ENCODE peak calls at places on chromosomes 16 and 17, in ten cellular contexts. K is choroid plexus epithelial cell, R is epithelial cell of esophagus, J is transverse colon, T is cardiac muscle cell, Y is AG10803, P is AG04449, L is esophagus squamous epithelium, D is thyroid gland, Q is mammary epithelial cell. A is an unnamed sample.

GRCh38 chr17:74558882-74559519 is 8.3 kb downstream of the CD300H start:
- DNase-seq in J (no peak), K (no peak), R (no peak), L (no peak), Q (no peak), D (no peak), Y (no peak), P (no peak), T (no peak), A (no peak)

GRCh38 chr17:34572483-34572882 is 6.9 kb upstream of the TMEM132E start:
- DNase-seq in K (no peak), D (no peak), T (no peak), P (no peak), R (no peak), Y (no peak), Q (no peak), L (no peak), J (no peak), A (no peak)

GRCh38 chr16:6616746-6617145 is 715.9 kb upstream of the RBFOX1 start:
- DNase-seq in P (no peak), L (no peak), K (no peak), Q (no peak), J (peak), Y (no peak), R (no peak), T (no peak), D (no peak), A (no peak)

GRCh38 chr17:42403150-42403549 is 14.9 kb upstream of the STAT3 start:
- DNase-seq in T (no peak), Y (no peak), J (peak), Q (no peak), D (no peak), L (no peak), R (no peak), P (no peak), K (no peak), A (no peak)

GRCh38 chr17:14321476-14321949 is 20.6 kb downstream of the HS3ST3B1 start:
- DNase-seq in J (no peak), K (peak), R (no peak), Y (no peak), Q (no peak), D (no peak), T (no peak), P (no peak), L (no peak), A (no peak)

GRCh38 chr16:2289282-2289681 is 21.4 kb upstream of the RNPS1 start:
- DNase-seq in T (no peak), P (no peak), K (no peak), L (no peak), D (no peak), R (no peak), Q (no peak), Y (no peak), J (no peak), A (no peak)

GRCh38 chr16:67068212-67068753 is 39.3 kb downstream of the CBFB start:
- DNase-seq in D (no peak), T (no peak), R (peak), P (no peak), J (no peak), Y (no peak), L (no peak), K (peak), Q (no peak), A (peak)

GRCh38 chr16:66091462-66091861 is 275.0 kb upstream of the CDH5 start:
- DNase-seq in Q (no peak), D (no peak), Y (peak), T (peak), P (no peak), K (peak), L (no peak), J (no peak), R (no peak), A (peak)

GRCh38 chr16:62036101-62036806 is at the start of gene CDH8:
- DNase-seq in R (peak), Y (peak), D (no peak), K (no peak), P (no peak), L (no peak), T (no peak), J (no peak), Q (peak), A (no peak)

GRCh38 chr17:42702446-42702845 is 20.1 kb downstream of the CNTNAP1 start:
- DNase-seq in P (no peak), R (no peak), K (no peak), Y (no peak), J (no peak), Q (no peak), L (no peak), D (no peak), T (no peak), A (no peak)

GRCh38 chr17:48873212-48873611 is 19.4 kb upstream of the ATP5MC1 start:
- DNase-seq in D (no peak), T (no peak), Y (no peak), P (no peak), L (no peak), R (no peak), K (no peak), J (peak), Q (no peak), A (no peak)

GRCh38 chr17:48738424-48738802 is 9.9 kb upstream of the HOXB13 start:
- DNase-seq in D (no peak), K (no peak), R (no peak), T (no peak), P (no peak), Q (no peak), L (no peak), J (no peak), Y (no peak), A (no peak)

GRCh38 chr16:9040766-9041430 is 50.5 kb upstream of the HAPSTR1 start:
- DNase-seq in R (peak), P (no peak), Y (no peak), Q (no peak), D (no peak), J (no peak), L (no peak), T (no peak), K (no peak), A (no peak)

GRCh38 chr17:81422776-81423697 is 27.8 kb downstream of the BAHCC1 start:
- DNase-seq in Y (peak), K (peak), P (peak), T (peak), Q (peak), J (peak), D (peak), R (peak), L (no peak), A (peak)

GRCh38 chr17:50636804-50637195 is 2.1 kb downstream of the ABCC3 start:
- DNase-seq in L (no peak), Y (no peak), T (no peak), K (no peak), J (no peak), R (no peak), D (no peak), Q (no peak), P (no peak), A (no peak)

GRCh38 chr17:79845601-79845949 is 6.3 kb upstream of the CBX4 start:
- DNase-seq in P (no peak), Q (no peak), R (no peak), K (no peak), D (no peak), Y (peak), T (peak), L (no peak), J (peak), A (no peak)

GRCh38 chr16:64705443-64705842 is 416.4 kb downstream of the CDH11 start:
- DNase-seq in R (no peak), J (no peak), K (no peak), L (no peak), P (peak), Q (no peak), Y (peak), D (no peak), T (no peak), A (no peak)

GRCh38 chr17:35460354-35460851 is 11.8 kb upstream of the SLFN13 start:
- DNase-seq in J (peak), Q (peak), R (peak), Y (no peak), T (no peak), K (no peak), P (no peak), D (peak), L (no peak), A (no peak)

GRCh38 chr16:85448557-85449194 is 164.4 kb upstream of the GSE1 start:
- DNase-seq in Y (no peak), K (no peak), P (no peak), L (no peak), J (peak), R (no peak), T (no peak), D (no peak), Q (no peak), A (peak)

GRCh38 chr16:25005445-25006306 is 9.5 kb downstream of the ARHGAP17 start:
- DNase-seq in L (no peak), K (peak), P (no peak), Y (peak), Q (no peak), J (no peak), D (no peak), R (peak), T (no peak), A (peak)

GRCh38 chr17:39579318-39580081 is 28.2 kb downstream of the NEUROD2 start:
- DNase-seq in Q (no peak), L (no peak), T (no peak), K (no peak), P (no peak), Y (no peak), R (no peak), J (no peak), D (no peak), A (no peak)

GRCh38 chr17:67549787-67550186 is 167.9 kb upstream of the NOL11 start:
- DNase-seq in D (no peak), P (no peak), Q (no peak), R (no peak), L (no peak), Y (no peak), K (no peak), T (no peak), J (no peak), A (no peak)

GRCh38 chr16:52123842-52124241 is 423.1 kb downstream of the TOX3 start:
- DNase-seq in Y (no peak), R (no peak), J (no peak), L (no peak), D (no peak), P (no peak), K (no peak), T (no peak), Q (no peak), A (no peak)

GRCh38 chr16:17578921-17579876 is 108.4 kb upstream of the XYLT1 start:
- DNase-seq in J (peak), Q (peak), D (peak), L (no peak), P (peak), K (peak), T (peak), Y (peak), R (peak), A (peak)

GRCh38 chr17:42553161-42553818 is 567 bp downstream of the HSD17B1 start:
- DNase-seq in Y (peak), T (peak), R (peak), Q (peak), D (no peak), L (no peak), J (no peak), P (no peak), K (no peak), A (peak)

GRCh38 chr17:63774141-63774981 is at the start of gene DDX42:
- DNase-seq in J (peak), K (peak), Q (no peak), Y (peak), T (peak), R (peak), L (peak), D (peak), P (no peak), A (peak)

GRCh38 chr17:9169116-9169515 is 147.8 kb downstream of the NTN1 start:
- DNase-seq in P (no peak), R (peak), Q (peak), J (no peak), D (no peak), K (no peak), L (no peak), Y (no peak), T (no peak), A (no peak)

GRCh38 chr16:72093448-72094265 is at the start of the genes DHX38 and TXNL4B:
- DNase-seq in D (peak), J (peak), Y (peak), P (peak), T (peak), K (peak), L (peak), Q (peak), R (peak), A (peak)

GRCh38 chr16:726438-727290 is at the start of the genes CCDC78 and HAGHL:
- DNase-seq in L (no peak), D (peak), Q (no peak), R (peak), Y (peak), J (peak), P (no peak), T (peak), K (peak), A (peak)

GRCh38 chr17:40993856-40994255 is at the start of gene KRTAP3-3:
- DNase-seq in P (no peak), K (no peak), R (no peak), Q (no peak), L (no peak), T (no peak), Y (no peak), D (no peak), J (no peak), A (no peak)

GRCh38 chr16:10356870-10357842 is 28.7 kb upstream of the ATF7IP2 start:
- DNase-seq in Y (no peak), Q (no peak), T (peak), D (no peak), P (no peak), R (no peak), J (no peak), K (no peak), L (no peak), A (no peak)

GRCh38 chr16:10367616-10368188 is 18.2 kb upstream of the ATF7IP2 start:
- DNase-seq in L (no peak), P (no peak), T (no peak), D (no peak), K (no peak), Y (no peak), R (no peak), J (no peak), Q (no peak), A (no peak)

DNA sequence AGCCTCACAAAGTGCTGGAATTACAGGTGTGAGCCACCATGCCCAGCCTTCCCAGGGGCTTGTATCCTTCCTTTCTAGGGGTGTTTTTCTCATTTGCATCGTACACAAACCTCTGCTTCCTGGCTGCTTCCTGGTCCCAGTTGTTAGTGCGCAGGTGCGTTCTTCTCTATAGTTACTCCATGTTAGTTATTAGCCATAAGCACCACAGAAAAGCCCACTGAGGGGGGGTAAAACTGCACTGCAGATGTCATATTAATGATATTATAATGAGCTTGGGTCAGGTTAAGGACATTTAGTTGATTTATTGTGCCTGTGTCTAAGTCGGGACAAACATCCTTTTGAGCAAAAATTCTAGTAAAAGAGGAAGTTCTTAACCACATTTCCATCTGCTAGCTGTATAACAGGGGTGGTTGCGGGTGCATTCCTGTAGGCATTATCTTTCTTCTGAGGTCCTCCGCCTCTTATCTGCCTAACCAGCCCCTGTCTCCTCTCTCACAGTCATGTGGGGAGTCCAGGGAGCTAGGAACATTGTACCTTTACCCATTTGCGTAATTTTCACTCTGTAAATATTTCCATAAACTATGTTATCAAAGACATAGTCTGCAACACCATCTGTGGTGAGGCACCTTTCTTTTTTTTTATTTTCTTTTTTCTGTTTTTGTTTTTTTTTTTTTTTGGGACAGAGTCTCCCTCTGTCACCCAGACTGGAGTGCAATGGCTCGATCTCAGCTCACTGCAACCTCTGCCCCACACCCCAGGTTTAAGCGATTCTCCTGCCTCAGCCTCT is 23.6 kb upstream of the ATF7IP2 start:
- DNase-seq in J (no peak), L (no peak), K (no peak), D (no peak), R (no peak), Q (no peak), P (no peak), T (no peak), Y (no peak), A (no peak)
- H3K4me3 ChIP-seq in J (no peak), L (no peak), K (no peak), D (no peak), R (no peak), Q (no peak), P (no peak), T (no peak), Y (no peak), A (no peak)

GRCh38 chr16:10888320-10888937 is 11.4 kb downstream of the CIITA start:
- DNase-seq in R (no peak), Y (no peak), J (no peak), T (no peak), L (no peak), D (peak), P (no peak), K (no peak), Q (no peak), A (no peak)

GRCh38 chr16:10883004-10883403 is 6.0 kb downstream of the CIITA start:
- DNase-seq in Q (no peak), T (no peak), K (no peak), D (peak), L (no peak), P (no peak), J (no peak), R (peak), Y (no peak), A (no peak)

GRCh38 chr16:10889880-10890279 is 12.9 kb downstream of the CIITA start:
- DNase-seq in T (no peak), Q (no peak), L (no peak), P (no peak), J (no peak), K (no peak), R (no peak), Y (no peak), D (no peak), A (no peak)

GRCh38 chr16:10885246-10885645 is 8.2 kb downstream of the CIITA start:
- DNase-seq in D (no peak), P (no peak), T (no peak), R (peak), Y (no peak), J (no peak), K (no peak), L (no peak), Q (no peak), A (no peak)

DNA sequence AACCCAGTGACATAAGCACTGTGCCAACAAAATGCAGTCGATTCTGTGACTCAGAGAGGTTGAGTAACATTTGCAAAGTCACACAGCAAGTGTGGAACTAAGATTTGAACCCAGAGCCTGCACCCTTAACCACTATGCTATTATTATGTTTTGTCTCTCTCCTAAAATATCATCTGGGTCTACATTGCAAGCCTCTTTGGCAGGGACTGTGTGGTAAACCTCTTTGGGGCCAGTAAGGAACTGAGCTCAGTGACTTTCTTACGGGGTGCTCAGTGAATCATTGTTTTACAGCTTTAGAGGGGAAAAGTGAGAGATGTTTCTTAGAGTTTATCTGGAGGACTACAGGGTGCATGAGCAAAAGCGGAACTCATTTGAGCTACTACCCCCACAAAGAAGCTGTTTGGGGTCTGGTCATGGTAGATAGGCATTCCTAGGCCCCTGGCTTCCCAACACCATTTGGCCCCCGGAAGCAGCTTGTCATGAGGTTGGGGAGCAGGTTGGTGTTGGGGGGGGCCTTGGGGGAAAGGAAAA is 9.8 kb downstream of the CIITA start:
- DNase-seq in T (no peak), Y (no peak), Q (no peak), R (no peak), K (no peak), L (no peak), D (no peak), P (no peak), J (no peak), A (no peak)
- H3K4me3 ChIP-seq in T (no peak), Y (no peak), Q (no peak), R (no peak), K (no peak), L (no peak), D (no peak), P (no peak), J (no peak), A (no peak)

DNA sequence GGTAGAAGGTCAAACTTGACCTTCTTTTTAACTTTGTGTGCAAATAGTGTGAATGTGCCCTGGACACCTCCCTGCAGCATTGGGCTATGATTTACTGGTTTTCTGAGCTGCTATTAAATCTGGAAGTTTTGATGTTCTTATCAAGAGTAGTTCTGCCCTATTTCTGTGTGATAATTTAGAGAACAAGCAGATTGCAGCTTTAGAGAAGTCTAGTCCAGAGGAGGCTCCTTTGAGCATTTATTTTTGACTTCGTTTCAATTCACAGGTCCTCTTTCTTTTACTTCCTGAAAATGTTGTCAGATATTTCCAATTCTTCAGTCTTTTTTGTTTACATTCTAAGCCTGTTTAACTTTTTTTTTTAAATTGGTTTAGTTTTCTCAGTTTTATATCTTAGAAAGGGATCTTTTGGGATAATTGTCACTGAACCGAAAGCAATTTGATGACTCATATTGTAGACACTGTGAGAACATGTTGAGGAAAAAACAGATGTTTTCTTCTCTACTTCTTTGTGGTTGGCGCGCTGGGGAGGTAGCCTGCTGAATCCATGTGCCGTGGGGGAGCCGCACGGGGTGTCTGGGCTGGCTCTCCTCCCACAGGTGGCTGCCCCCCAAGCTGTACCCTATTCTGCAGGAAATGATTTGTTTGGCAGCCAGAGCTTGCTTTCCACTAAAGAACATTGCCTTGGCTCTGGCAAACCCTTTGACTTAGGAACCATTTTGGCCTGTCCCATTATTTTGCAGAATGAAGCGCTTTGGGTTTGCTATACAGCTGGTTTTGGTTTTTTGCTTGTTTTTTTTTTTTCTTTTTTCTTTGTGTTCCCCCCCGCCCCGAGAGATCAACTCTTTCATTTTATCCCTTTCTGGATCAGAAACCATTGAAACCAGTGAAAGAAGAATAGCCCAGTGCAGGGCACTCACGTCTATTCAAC is 53.4 kb downstream of the MFSD11 start:
- DNase-seq in K (peak), R (peak), J (peak), Q (peak), D (no peak), Y (peak), P (no peak), L (no peak), T (peak), A (peak)
- H3K4me3 ChIP-seq in K (peak), R (no peak), J (no peak), Q (no peak), D (no peak), Y (peak), P (peak), L (peak), T (no peak), A (no peak)

DNA sequence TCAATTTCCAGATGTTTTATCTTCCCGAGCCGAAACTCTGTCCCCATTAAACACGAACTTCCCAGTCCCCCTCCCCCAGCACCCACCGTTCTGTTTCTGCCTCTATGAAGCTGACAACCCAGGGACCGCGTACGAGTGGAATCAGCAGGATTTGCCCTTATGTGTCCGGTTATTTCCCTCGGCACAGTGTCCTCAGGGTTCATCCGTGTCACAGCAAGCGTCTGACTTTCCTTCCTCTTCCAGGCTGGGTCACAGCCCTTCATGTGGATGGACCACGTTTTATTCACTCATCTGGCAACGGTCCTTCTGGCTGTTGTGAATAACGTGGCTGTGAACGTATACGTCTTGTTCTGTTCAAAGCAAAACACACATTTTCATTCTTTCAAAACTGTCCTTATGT is 31.3 kb downstream of the METRNL start:
- DNase-seq in L (no peak), P (no peak), D (no peak), R (no peak), K (peak), J (no peak), Y (peak), Q (no peak), T (peak), A (peak)
- H3K4me3 ChIP-seq in L (no peak), P (no peak), D (no peak), R (no peak), K (peak), J (no peak), Y (peak), Q (no peak), T (no peak), A (no peak)

GRCh38 chr17:12973496-12974318 is 44.1 kb downstream of the ELAC2 start:
- DNase-seq in Y (no peak), L (no peak), T (peak), D (peak), R (no peak), Q (no peak), K (no peak), J (no peak), P (no peak), A (no peak)
- H3K4me3 ChIP-seq in Y (peak), L (peak), T (no peak), D (no peak), R (no peak), Q (no peak), K (peak), J (peak), P (peak), A (peak)